ENCODE peak calls at places on chromosomes 3 and 15, in five cellular contexts. L is progenitor cell of endocrine pancreas, U is RCC 7860, W is HS-5, S is neural crest cell. M is an unnamed sample.

GRCh38 chr3:125116311-125117069 is 60.7 kb upstream of the HEG1 start:
- DNase-seq in L (no peak), U (peak), W (no peak), S (no peak), M (peak)

GRCh38 chr3:185188816-185189215 is 36.0 kb upstream of the C3orf70 start:
- DNase-seq in L (no peak), U (no peak), W (no peak), S (no peak), M (no peak)

GRCh38 chr3:85007195-85008094 is 48.7 kb downstream of the CADM2 start:
- DNase-seq in L (no peak), U (no peak), W (no peak), S (no peak), M (no peak)

GRCh38 chr3:107375682-107376081 is 1.6 kb upstream of the CCDC54 start:
- DNase-seq in L (no peak), U (no peak), W (no peak), S (no peak), M (no peak)

GRCh38 chr15:92140802-92141201 is 252.9 kb upstream of the ST8SIA2 start:
- DNase-seq in L (no peak), U (no peak), W (no peak), S (no peak), M (no peak)

GRCh38 chr3:107208100-107208499 is 169.1 kb upstream of the CCDC54 start:
- DNase-seq in L (no peak), U (peak), W (peak), S (no peak), M (peak)

GRCh38 chr15:39273805-39274411 is 307.0 kb upstream of the THBS1 start:
- DNase-seq in L (no peak), U (no peak), W (no peak), S (no peak), M (no peak)

GRCh38 chr15:49037546-49037940 is 8.7 kb downstream of the SECISBP2L start:
- DNase-seq in L (no peak), U (no peak), W (no peak), S (no peak), M (no peak)

GRCh38 chr3:69993747-69994146 is 5.8 kb upstream of the SAMMSON start:
- DNase-seq in L (no peak), U (no peak), W (no peak), S (no peak), M (no peak)

GRCh38 chr3:116064646-116065045 is 380.6 kb downstream of the LSAMP start:
- DNase-seq in L (no peak), U (peak), W (peak), S (no peak), M (no peak)

GRCh38 chr3:66317750-66318366 is 97.1 kb downstream of the SLC25A26 start:
- DNase-seq in L (no peak), U (no peak), W (no peak), S (no peak), M (no peak)

GRCh38 chr3:177195941-177196472 is 1.3 kb downstream of the TBL1XR1 start:
- DNase-seq in L (no peak), U (no peak), W (no peak), S (no peak), M (no peak)

GRCh38 chr15:68783226-68784054 is 37.3 kb downstream of the ANP32A start:
- DNase-seq in L (no peak), U (no peak), W (no peak), S (no peak), M (no peak)

GRCh38 chr15:90203922-90204321 is 2.8 kb downstream of the SEMA4B start:
- DNase-seq in L (no peak), U (peak), W (no peak), S (no peak), M (no peak)

GRCh38 chr15:83310521-83311456 is 26.3 kb upstream of the BNC1 start:
- DNase-seq in L (no peak), U (no peak), W (no peak), S (no peak), M (no peak)

GRCh38 chr3:113275876-113276580 is 64.7 kb downstream of the BOC start:
- DNase-seq in L (no peak), U (no peak), W (peak), S (peak), M (no peak)

GRCh38 chr15:87850916-87851315 is 405.6 kb downstream of the NTRK3 start:
- DNase-seq in L (no peak), U (no peak), W (no peak), S (no peak), M (no peak)

GRCh38 chr3:133114198-133114597 is 76.0 kb downstream of the TMEM108 start:
- DNase-seq in L (no peak), U (no peak), W (no peak), S (no peak), M (no peak)

GRCh38 chr3:173066044-173066679 is 74.9 kb downstream of the SPATA16 start:
- DNase-seq in L (no peak), U (no peak), W (peak), S (no peak), M (no peak)

GRCh38 chr3:113054552-113054951 is 63.8 kb downstream of the GTPBP8 start:
- DNase-seq in L (no peak), U (no peak), W (no peak), S (no peak), M (peak)

GRCh38 chr15:101619615-101619865 is 32.6 kb downstream of the TM2D3 start:
- DNase-seq in L (no peak), U (no peak), W (no peak), S (no peak), M (no peak)

GRCh38 chr3:35908366-35909232 is 269.3 kb downstream of the ARPP21 start:
- DNase-seq in L (peak), U (peak), W (peak), S (peak), M (peak)

GRCh38 chr3:88142094-88142624 is 7.6 kb upstream of the C3orf38 start:
- DNase-seq in L (no peak), U (no peak), W (no peak), S (no peak), M (no peak)

GRCh38 chr3:45035441-45036301 is 9.6 kb downstream of the CLEC3B start:
- DNase-seq in L (no peak), U (no peak), W (no peak), S (no peak), M (no peak)

GRCh38 chr3:127307431-127307830 is 19.6 kb upstream of the PRR20G start:
- DNase-seq in L (no peak), U (no peak), W (no peak), S (no peak), M (no peak)

GRCh38 chr15:40346579-40347558 is 4.0 kb upstream of the PHGR1 start:
- DNase-seq in L (no peak), U (no peak), W (no peak), S (no peak), M (no peak)

GRCh38 chr3:121431717-121432517 is 113.9 kb downstream of the POLQ start:
- DNase-seq in L (no peak), U (peak), W (peak), S (no peak), M (no peak)

GRCh38 chr3:44482721-44483120 is 5.3 kb upstream of the ZNF445 start:
- DNase-seq in L (no peak), U (no peak), W (no peak), S (no peak), M (no peak)

GRCh38 chr15:92810418-92811138 is 89.5 kb upstream of the CHD2 start:
- DNase-seq in L (no peak), U (no peak), W (no peak), S (peak), M (no peak)

GRCh38 chr3:139481116-139481515 is 4.8 kb upstream of the RBP2 start:
- DNase-seq in L (no peak), U (no peak), W (no peak), S (no peak), M (no peak)

GRCh38 chr3:119676020-119676419 is 1.2 kb downstream of the COX17 start:
- DNase-seq in L (no peak), U (no peak), W (no peak), S (no peak), M (no peak)

GRCh38 chr3:9028134-9028533 is 64.9 kb upstream of the RAD18 start:
- DNase-seq in L (no peak), U (no peak), W (no peak), S (no peak), M (no peak)